ENCODE peak calls at places on chromosomes 4 and X, in five cellular contexts. X is ovary, J is lung, D is stomach, P is IMR-90. Z is an unnamed sample.

GRCh38 chr4:84920591-84920990 is 45.9 kb downstream of the WDFY3 start:
- DNase-seq in X (no peak), P (peak), J (no peak), D (no peak), Z (peak)

GRCh38 chrX:17024896-17025295 is 78.4 kb downstream of the REPS2 start:
- DNase-seq in P (no peak), J (no peak), X (no peak), D (no peak), Z (no peak)

GRCh38 chrX:38175140-38175539 is 45.5 kb downstream of the SRPX start:
- DNase-seq in X (peak), P (peak), J (no peak), D (peak), Z (no peak)

GRCh38 chrX:1074755-1075154 is 137.7 kb downstream of the CRLF2 start:
- DNase-seq in X (no peak), P (no peak), J (no peak), D (no peak), Z (no peak)

GRCh38 chrX:41607264-41607832 is 81.4 kb upstream of the GPR34 start:
- DNase-seq in P (no peak), D (no peak), X (no peak), J (no peak), Z (no peak)

GRCh38 chr4:60884545-60884944 is 315.6 kb upstream of the ADGRL3 start:
- DNase-seq in J (no peak), P (no peak), X (no peak), D (no peak), Z (no peak)

GRCh38 chr4:138236035-138236434 is 6.1 kb downstream of the SLC7A11 start:
- DNase-seq in D (no peak), X (no peak), J (no peak), P (peak), Z (no peak)

GRCh38 chr4:7650606-7651400 is 216.1 kb upstream of the PSAPL1 start:
- DNase-seq in P (no peak), J (no peak), X (no peak), D (no peak), Z (no peak)

GRCh38 chr4:54971474-54971950 is 153.9 kb downstream of the KDR start:
- DNase-seq in J (no peak), D (no peak), P (peak), X (no peak), Z (no peak)

GRCh38 chrX:1463581-1464281 is 11.0 kb upstream of the ASMTL start:
- DNase-seq in X (no peak), D (no peak), J (peak), P (no peak), Z (peak)

GRCh38 chr4:115279300-115279699 is 165.9 kb upstream of the NDST4 start:
- DNase-seq in P (no peak), J (no peak), X (no peak), D (no peak), Z (no peak)

GRCh38 chr4:134628074-134628473 is 426.5 kb upstream of the PABPC4L start:
- DNase-seq in P (no peak), X (no peak), J (no peak), D (no peak), Z (no peak)

GRCh38 chr4:109548655-109549054 is 11.4 kb upstream of the MCUB start:
- DNase-seq in X (no peak), D (no peak), P (peak), J (peak), Z (no peak)

GRCh38 chrX:112731793-112732192 is 52.1 kb upstream of the LHFPL1 start:
- DNase-seq in D (no peak), P (peak), J (no peak), X (no peak), Z (no peak)

GRCh38 chr4:27059446-27059845 is 198.8 kb downstream of the STIM2 start:
- DNase-seq in P (no peak), J (no peak), X (no peak), D (no peak), Z (no peak)

GRCh38 chr4:77952399-77952974 is 89.9 kb downstream of the MRPL1 start:
- DNase-seq in X (no peak), D (no peak), J (no peak), P (no peak), Z (no peak)

GRCh38 chrX:21493226-21493850 is 119.1 kb downstream of the CNKSR2 start:
- DNase-seq in X (no peak), P (peak), J (no peak), D (no peak), Z (no peak)

GRCh38 chr4:184408021-184408710 is 66.2 kb downstream of the IRF2 start:
- DNase-seq in X (no peak), J (no peak), P (peak), D (no peak), Z (no peak)

GRCh38 chrX:147228153-147228552 is 413.6 kb upstream of the CXorf51A start:
- DNase-seq in X (no peak), P (no peak), D (no peak), J (no peak), Z (no peak)

GRCh38 chrX:119729408-119730201 is 28.8 kb upstream of the SOWAHD start:
- DNase-seq in P (peak), J (peak), D (peak), X (peak), Z (peak)

GRCh38 chrX:74133156-74133796 is 170.7 kb upstream of the ZCCHC13 start:
- DNase-seq in P (peak), X (no peak), D (no peak), J (no peak), Z (no peak)

GRCh38 chr4:128565565-128566186 is 243.8 kb upstream of the JADE1 start:
- DNase-seq in D (peak), P (no peak), X (peak), J (peak), Z (no peak)

GRCh38 chr4:168549145-168549544 is 52.3 kb downstream of the PALLD start:
- DNase-seq in P (no peak), J (no peak), D (no peak), X (no peak), Z (no peak)

GRCh38 chr4:150010525-150011126 is 67.6 kb upstream of the DCLK2 start:
- DNase-seq in D (peak), P (peak), X (peak), J (no peak), Z (no peak)

GRCh38 chrX:47831788-47832187 is 4.9 kb upstream of the ZNF81 start:
- DNase-seq in P (peak), D (peak), X (no peak), J (peak), Z (no peak)

GRCh38 chr4:186838295-186838694 is 114.6 kb upstream of the FAT1 start:
- DNase-seq in X (no peak), D (no peak), P (no peak), J (no peak), Z (no peak)

GRCh38 chr4:41320278-41320677 is 63.5 kb downstream of the UCHL1 start:
- DNase-seq in J (no peak), P (no peak), D (no peak), X (no peak), Z (no peak)

GRCh38 chr4:148452970-148453369 is 10.8 kb upstream of the NR3C2 start:
- DNase-seq in P (no peak), D (no peak), X (no peak), J (no peak), Z (no peak)

GRCh38 chrX:85365370-85365995 is 14.0 kb downstream of the POF1B start:
- DNase-seq in D (no peak), X (no peak), J (no peak), P (no peak), Z (no peak)

GRCh38 chr4:105305019-105305836 is 158.6 kb downstream of the TET2 start:
- DNase-seq in D (no peak), X (no peak), J (no peak), P (no peak), Z (no peak)

GRCh38 chr4:130808492-130808891 is 1712.5 kb downstream of the C4orf33 start:
- DNase-seq in J (no peak), P (no peak), X (no peak), D (no peak), Z (no peak)

GRCh38 chr4:159117968-159118367 is 15.1 kb downstream of the RAPGEF2 start:
- DNase-seq in X (no peak), J (no peak), P (no peak), D (no peak), Z (no peak)

GRCh38 chr4:66034671-66035070 is 364.4 kb upstream of the EPHA5 start:
- DNase-seq in X (no peak), D (no peak), J (no peak), P (no peak), Z (no peak)

GRCh38 chr4:185143596-185143969 is 517 bp downstream of the SLC25A4 start:
- DNase-seq in J (no peak), D (peak), P (peak), X (no peak), Z (peak)

GRCh38 chr4:10773656-10774055 is 89.1 kb upstream of the CLNK start:
- DNase-seq in D (no peak), P (no peak), X (no peak), J (no peak), Z (no peak)

GRCh38 chrX:129323115-129323514 is 200.2 kb downstream of the SMARCA1 start:
- DNase-seq in P (peak), J (no peak), D (no peak), X (no peak), Z (no peak)

GRCh38 chr4:178738026-178738425 is 1295.8 kb upstream of the AGA start:
- DNase-seq in P (no peak), D (no peak), X (no peak), J (no peak), Z (no peak)

GRCh38 chrX:119880552-119881437 is 9.2 kb downstream of the NDUFA1 start:
- DNase-seq in J (no peak), X (no peak), P (peak), D (no peak), Z (no peak)

GRCh38 chrX:586351-586750 is 44.2 kb upstream of the SHOX start:
- DNase-seq in P (no peak), X (no peak), D (no peak), J (no peak), Z (no peak)

GRCh38 chr4:32460972-32461371 is 1740.8 kb downstream of the PCDH7 start:
- DNase-seq in J (no peak), D (no peak), P (no peak), X (no peak), Z (no peak)

GRCh38 chr4:2929469-2929868 is 33.7 kb downstream of the NOP14 start:
- DNase-seq in P (no peak), X (peak), J (no peak), D (peak), Z (peak)

GRCh38 chr4:2930135-2930805 is 32.9 kb downstream of the NOP14 start:
- DNase-seq in D (peak), P (no peak), X (peak), J (no peak), Z (peak)

GRCh38 chr4:2931765-2932560 is 31.2 kb downstream of the NOP14 start:
- DNase-seq in J (peak), P (no peak), D (peak), X (peak), Z (peak)

GRCh38 chr4:2932561-2932950 is 30.6 kb downstream of the NOP14 start:
- DNase-seq in P (no peak), X (no peak), D (peak), J (no peak), Z (peak)

DNA sequence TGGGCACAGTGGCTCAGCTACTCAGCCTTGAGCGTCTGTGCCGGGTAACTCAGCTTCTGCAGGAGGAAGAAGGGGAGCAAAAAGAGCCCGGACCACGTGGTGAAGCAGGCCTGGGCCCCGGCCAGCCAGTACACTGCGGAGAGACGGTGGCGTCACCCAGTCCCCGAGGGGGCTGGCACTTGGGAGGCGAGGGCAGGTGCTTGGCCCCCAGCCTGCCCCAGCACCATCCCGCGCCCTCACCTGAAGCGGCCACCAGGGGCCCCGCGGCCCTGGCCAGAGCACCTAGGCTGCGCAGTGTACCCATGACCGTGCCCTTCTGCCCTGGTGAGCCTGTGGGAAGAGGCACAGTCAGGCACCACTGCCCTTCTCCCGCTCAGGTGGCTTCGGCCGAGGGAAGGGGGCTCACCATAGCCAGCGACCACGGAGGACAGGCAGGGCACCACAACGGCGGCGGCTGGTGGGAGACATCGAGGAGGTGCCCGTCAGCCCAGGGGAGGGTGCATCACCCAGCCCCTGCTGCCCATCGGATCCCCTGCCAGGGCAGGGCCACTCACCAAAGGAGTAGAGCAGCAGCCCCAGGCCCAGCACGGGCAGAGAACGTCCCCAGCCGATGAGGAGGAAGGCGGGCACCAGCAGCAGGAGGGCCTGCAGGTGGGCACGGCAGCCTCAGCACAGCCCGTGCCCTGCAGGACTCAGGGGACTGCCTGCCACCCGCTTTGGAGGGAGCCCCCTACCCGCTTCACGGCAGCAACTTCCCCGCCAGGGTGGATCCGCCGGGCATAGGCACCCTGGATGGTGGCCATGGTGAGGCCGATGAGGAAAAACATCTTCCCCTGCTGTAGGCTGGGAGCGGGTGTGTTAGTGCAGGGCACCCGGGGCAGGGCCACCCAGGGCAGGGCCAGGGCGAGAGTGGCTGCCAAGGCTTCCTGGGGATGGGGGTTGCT is 32.1 kb downstream of the NOP14 start:
- DNase-seq in P (no peak), J (peak), X (peak), D (peak), Z (peak)
- TF ChIP-seq CTCF in P (no peak), J (no peak), X (no peak), D (peak), Z (no peak)

GRCh38 chr4:76558391-76559235 is 123.6 kb downstream of the SHROOM3 start:
- DNase-seq in J (no peak), X (no peak), P (peak), D (no peak), Z (no peak)
- H3K27ac ChIP-seq in J (no peak), X (no peak), P (peak), D (no peak), Z (peak)

GRCh38 chrX:136271300-136271699 is 20.1 kb upstream of the MAP7D3 start:
- DNase-seq in P (no peak), X (no peak), J (no peak), D (no peak), Z (no peak)

GRCh38 chrX:136275553-136275952 is 24.4 kb upstream of the MAP7D3 start:
- DNase-seq in J (no peak), D (no peak), P (no peak), X (no peak), Z (no peak)

GRCh38 chrX:136273986-136274385 is 22.8 kb upstream of the MAP7D3 start:
- DNase-seq in D (no peak), X (no peak), P (no peak), J (no peak), Z (no peak)

GRCh38 chrX:136269921-136270320 is 18.7 kb upstream of the MAP7D3 start:
- DNase-seq in J (no peak), P (no peak), D (no peak), X (no peak), Z (no peak)

GRCh38 chrX:136272325-136272724 is 21.1 kb upstream of the MAP7D3 start:
- DNase-seq in J (no peak), P (no peak), D (no peak), X (no peak), Z (no peak)
- TF ChIP-seq CTCF in J (no peak), P (peak), D (no peak), X (no peak), Z (no peak)

DNA sequence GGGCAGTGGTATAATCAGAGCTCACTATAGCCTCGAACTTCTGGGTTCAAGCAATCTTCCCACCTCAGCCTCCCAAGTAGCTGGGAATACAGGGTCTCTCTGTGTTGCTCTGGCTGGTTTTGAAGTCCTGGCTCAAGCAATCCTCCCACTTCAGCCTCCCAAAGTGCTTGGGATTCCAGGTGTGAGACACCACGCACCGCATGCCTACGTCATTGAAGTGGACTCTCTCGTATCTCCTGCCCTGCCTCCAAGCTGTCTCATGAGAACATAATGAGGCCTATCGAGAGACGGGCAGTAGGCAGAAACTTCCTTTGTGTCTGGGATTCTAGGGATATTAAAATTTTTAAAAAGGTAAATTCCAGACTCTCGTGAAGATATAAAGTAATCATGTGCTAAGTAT is 65.0 kb upstream of the NLGN4X start:
- DNase-seq in J (no peak), P (no peak), X (no peak), D (no peak), Z (no peak)
- H3K27ac ChIP-seq in J (no peak), P (no peak), X (no peak), D (no peak), Z (no peak)

DNA sequence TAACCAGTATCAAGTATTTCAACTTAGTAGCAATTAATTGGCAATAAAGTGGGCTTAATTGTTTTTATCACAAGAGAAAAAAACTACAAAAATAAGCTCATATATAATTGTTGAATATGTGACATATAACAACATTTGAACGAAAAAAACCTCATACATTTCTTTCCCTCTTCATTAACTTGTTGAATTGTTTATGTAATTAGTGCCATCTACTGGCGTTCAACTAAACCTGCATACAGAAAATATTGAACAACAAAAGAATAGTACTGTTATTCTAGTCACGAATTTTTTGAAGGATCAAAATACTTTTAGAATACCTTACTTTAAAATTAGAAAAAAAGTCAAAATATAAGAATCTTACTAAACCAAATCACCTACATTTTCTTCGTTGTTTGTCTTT is 586.5 kb upstream of the FTHL17 start:
- DNase-seq in X (no peak), P (peak), D (no peak), J (no peak), Z (no peak)
- TF ChIP-seq CTCF in X (no peak), P (peak), D (peak), J (no peak), Z (peak)

DNA sequence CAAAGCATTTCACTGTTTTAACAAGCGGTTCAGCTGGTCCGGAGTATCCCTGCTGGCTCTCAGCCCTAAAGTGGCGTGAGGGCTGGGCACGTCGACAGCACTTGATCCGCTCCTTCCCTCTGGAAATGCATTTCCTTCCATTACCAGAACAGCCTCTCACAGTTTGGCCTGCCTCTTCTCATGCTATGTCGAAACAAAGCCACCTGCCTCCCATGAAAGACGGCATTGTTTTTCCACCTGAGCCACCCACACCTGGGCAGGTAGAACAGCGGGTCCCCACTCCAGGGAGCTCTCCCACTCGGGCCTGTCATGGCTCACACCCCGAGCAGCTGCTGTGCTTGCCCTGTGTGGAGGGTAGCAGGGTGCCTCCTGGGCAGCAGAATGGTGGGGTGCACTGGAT is 86.1 kb downstream of the FHDC1 start:
- DNase-seq in P (no peak), J (peak), D (peak), X (no peak), Z (no peak)
- H3K27ac ChIP-seq in P (no peak), J (no peak), D (no peak), X (no peak), Z (no peak)

DNA sequence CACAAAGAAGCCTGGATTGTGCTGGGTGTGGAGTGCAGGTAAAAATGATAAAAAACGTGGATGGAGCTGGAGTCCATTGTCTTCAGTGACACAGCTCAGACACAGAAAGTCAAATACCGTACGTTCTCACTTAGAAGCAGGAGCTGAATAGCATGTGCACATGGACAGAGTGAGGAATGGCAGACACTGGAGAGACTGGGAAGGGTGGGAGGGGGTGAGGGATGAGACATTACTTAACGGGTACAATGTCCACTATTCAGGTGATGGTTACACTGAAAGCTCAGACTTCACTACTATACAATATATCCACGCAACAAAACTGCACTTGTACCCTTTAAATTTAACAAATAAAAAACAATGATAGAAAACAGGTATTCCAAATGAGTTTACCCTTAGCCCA is 18.1 kb upstream of the IRAK1 start:
- DNase-seq in J (no peak), P (no peak), D (no peak), X (no peak), Z (no peak)
- TF ChIP-seq CTCF in J (no peak), P (no peak), D (no peak), X (no peak), Z (no peak)

GRCh38 chr4:40193578-40193977 is 3.3 kb upstream of the RHOH start:
- DNase-seq in D (no peak), J (no peak), X (no peak), P (no peak), Z (no peak)

GRCh38 chr4:40196724-40197281 is at the start of gene RHOH:
- DNase-seq in D (peak), P (no peak), J (no peak), X (no peak), Z (no peak)

GRCh38 chr4:40194602-40195161 is 2.1 kb upstream of the RHOH start:
- DNase-seq in X (no peak), D (no peak), P (peak), J (no peak), Z (no peak)

GRCh38 chr4:40196260-40196659 is 571 bp upstream of the RHOH start:
- DNase-seq in D (no peak), J (no peak), P (no peak), X (no peak), Z (no peak)

GRCh38 chr4:40195182-40196177 is 1.4 kb upstream of the RHOH start:
- DNase-seq in P (no peak), X (no peak), J (no peak), D (no peak), Z (no peak)
- H3K27ac ChIP-seq in P (no peak), X (no peak), J (no peak), D (no peak), Z (no peak)

Z was measured in tibial artery.